ENCODE peak calls at places on chromosomes 16 and 17, in six cellular contexts. D, S, P, Q, C and L are unnamed samples.

GRCh38 chr17:43723697-43724359 is 34.8 kb downstream of the SOST start:
- DNase-seq in D (no peak), S (no peak), P (no peak), Q (peak), C (no peak), L (peak)

GRCh38 chr16:75565640-75566039 is 539 bp upstream of the GABARAPL2 start:
- DNase-seq in D (no peak), S (no peak), P (no peak), Q (no peak), C (no peak), L (no peak)

GRCh38 chr17:29292992-29293889 is 707 bp downstream of the NUFIP2 start:
- DNase-seq in D (peak), S (peak), P (peak), Q (peak), C (peak), L (peak)

GRCh38 chr17:80930335-80931040 is 61.2 kb upstream of the CHMP6 start:
- DNase-seq in D (no peak), S (no peak), P (no peak), Q (no peak), C (no peak), L (no peak)

GRCh38 chr17:78313735-78314648 is 45.9 kb downstream of the SOCS3 start:
- DNase-seq in D (peak), S (peak), P (no peak), Q (peak), C (peak), L (peak)

GRCh38 chr17:29412780-29413565 is 22.8 kb downstream of the TAOK1 start:
- DNase-seq in D (no peak), S (no peak), P (no peak), Q (peak), C (no peak), L (peak)

GRCh38 chr17:44297975-44298374 is 10.4 kb upstream of the RUNDC3A start:
- DNase-seq in D (no peak), S (no peak), P (no peak), Q (no peak), C (no peak), L (no peak)

GRCh38 chr17:70408768-70409167 is 239.4 kb downstream of the KCNJ2 start:
- DNase-seq in D (no peak), S (no peak), P (no peak), Q (no peak), C (no peak), L (no peak)

GRCh38 chr17:81687770-81688541 is 4.1 kb downstream of the HGS start:
- DNase-seq in D (no peak), S (no peak), P (no peak), Q (no peak), C (no peak), L (no peak)

GRCh38 chr16:69301187-69301586 is 10.0 kb upstream of the VPS4A start:
- DNase-seq in D (no peak), S (no peak), P (no peak), Q (no peak), C (no peak), L (peak)

GRCh38 chr17:80559688-80560290 is 15.2 kb downstream of the RPTOR start:
- DNase-seq in D (no peak), S (no peak), P (no peak), Q (no peak), C (no peak), L (no peak)

GRCh38 chr17:2055494-2056220 is 754 bp downstream of the HIC1 start:
- DNase-seq in D (peak), S (peak), P (no peak), Q (no peak), C (no peak), L (no peak)

GRCh38 chr16:47664653-47665325 is 203.7 kb downstream of the PHKB start:
- DNase-seq in D (no peak), S (no peak), P (no peak), Q (no peak), C (no peak), L (no peak)

GRCh38 chr17:44502598-44503079 is 567 bp downstream of the GPATCH8 start:
- DNase-seq in D (no peak), S (no peak), P (no peak), Q (peak), C (no peak), L (peak)

GRCh38 chr16:106623-107324 is 28.7 kb downstream of the MPG start:
- DNase-seq in D (peak), S (peak), P (peak), Q (peak), C (no peak), L (peak)

GRCh38 chr17:29611351-29612093 is 11.2 kb downstream of the CORO6 start:
- DNase-seq in D (no peak), S (no peak), P (no peak), Q (no peak), C (no peak), L (no peak)

GRCh38 chr16:49194499-49195260 is 87.0 kb downstream of the CBLN1 start:
- DNase-seq in D (no peak), S (no peak), P (no peak), Q (no peak), C (no peak), L (no peak)

GRCh38 chr17:40540448-40540847 is 24.8 kb downstream of the CCR7 start:
- DNase-seq in D (peak), S (peak), P (no peak), Q (no peak), C (no peak), L (no peak)

GRCh38 chr17:40417258-40417608 is 463 bp downstream of the TOP2A start:
- DNase-seq in D (no peak), S (no peak), P (no peak), Q (peak), C (no peak), L (no peak)

GRCh38 chr17:57341611-57342010 is 85.3 kb downstream of the MSI2 start:
- DNase-seq in D (no peak), S (no peak), P (peak), Q (no peak), C (no peak), L (no peak)

GRCh38 chr17:44971776-44972483 is 3.8 kb upstream of the C1QL1 start:
- DNase-seq in D (peak), S (peak), P (no peak), Q (no peak), C (no peak), L (no peak)

GRCh38 chr17:32259596-32259995 is 6.0 kb upstream of the RHBDL3 start:
- DNase-seq in D (no peak), S (no peak), P (peak), Q (no peak), C (no peak), L (no peak)

GRCh38 chr17:49358638-49359247 is 3.3 kb downstream of the ZNF652 start:
- DNase-seq in D (peak), S (no peak), P (peak), Q (no peak), C (no peak), L (no peak)

GRCh38 chr17:20948984-20949777 is 93.6 kb downstream of the USP22 start:
- DNase-seq in D (peak), S (no peak), P (no peak), Q (no peak), C (no peak), L (no peak)

GRCh38 chr16:13325396-13325795 is 424.0 kb downstream of the SHISA9 start:
- DNase-seq in D (no peak), S (no peak), P (no peak), Q (no peak), C (no peak), L (no peak)

GRCh38 chr17:444879-445454 is 92.4 kb upstream of the RPH3AL start:
- DNase-seq in D (no peak), S (no peak), P (no peak), Q (no peak), C (no peak), L (no peak)

GRCh38 chr17:72358465-72358864 is 237.6 kb downstream of the SOX9 start:
- DNase-seq in D (no peak), S (no peak), P (no peak), Q (peak), C (no peak), L (no peak)

GRCh38 chr17:74085434-74085833 is 118.0 kb upstream of the RPL38 start:
- DNase-seq in D (no peak), S (no peak), P (no peak), Q (no peak), C (no peak), L (no peak)

GRCh38 chr16:56311208-56312027 is 113.9 kb downstream of the AMFR start:
- DNase-seq in D (peak), S (no peak), P (no peak), Q (no peak), C (no peak), L (no peak)

GRCh38 chr17:2939714-2940351 is 123.6 kb downstream of the OR1D5 start:
- DNase-seq in D (no peak), S (no peak), P (no peak), Q (no peak), C (peak), L (no peak)

GRCh38 chr16:49856741-49857330 is 924 bp upstream of the ZNF423 start:
- DNase-seq in D (peak), S (peak), P (peak), Q (peak), C (peak), L (peak)